ENCODE peak calls at places on chromosomes 16 and 17, in five cellular contexts. One of them, this sample, is unnamed.

GRCh38 chr17:43338886-43339516 is 59.8 kb upstream of the ARL4D start:
- DNase-seq in foreskin melanocyte: peak
- DNase-seq in hypothalamus: peak
- DNase-seq in stimulated activated CD4-positive, alpha-beta T cell treated with anti-CD3 and anti-CD28 coated beads, Interleukin-12 subunit alpha, Interleukin-12 subunit beta, amount 100 ng/mL, for 24 hours: peak
- DNase-seq in GOT3: peak
- DNase-seq in this sample: no peak

GRCh38 chr17:73760186-73760758 is 116.0 kb upstream of the SDK2 start:
- DNase-seq in foreskin melanocyte: no peak
- DNase-seq in hypothalamus: no peak
- DNase-seq in stimulated activated CD4-positive, alpha-beta T cell treated with anti-CD3 and anti-CD28 coated beads, Interleukin-12 subunit alpha, Interleukin-12 subunit beta, amount 100 ng/mL, for 24 hours: no peak
- DNase-seq in GOT3: no peak
- DNase-seq in this sample: no peak

GRCh38 chr17:18025596-18026407 is 13.2 kb downstream of the ATPAF2 start:
- DNase-seq in foreskin melanocyte: peak
- DNase-seq in hypothalamus: no peak
- DNase-seq in stimulated activated CD4-positive, alpha-beta T cell treated with anti-CD3 and anti-CD28 coated beads, Interleukin-12 subunit alpha, Interleukin-12 subunit beta, amount 100 ng/mL, for 24 hours: no peak
- DNase-seq in GOT3: no peak
- DNase-seq in this sample: no peak

GRCh38 chr16:11312718-11313492 is 31.8 kb upstream of the PRM1 start:
- DNase-seq in foreskin melanocyte: peak
- DNase-seq in hypothalamus: no peak
- DNase-seq in stimulated activated CD4-positive, alpha-beta T cell treated with anti-CD3 and anti-CD28 coated beads, Interleukin-12 subunit alpha, Interleukin-12 subunit beta, amount 100 ng/mL, for 24 hours: no peak
- DNase-seq in GOT3: no peak
- DNase-seq in this sample: no peak

GRCh38 chr16:75420987-75421819 is 12.1 kb downstream of the CFDP1 start:
- DNase-seq in foreskin melanocyte: peak
- DNase-seq in hypothalamus: peak
- DNase-seq in stimulated activated CD4-positive, alpha-beta T cell treated with anti-CD3 and anti-CD28 coated beads, Interleukin-12 subunit alpha, Interleukin-12 subunit beta, amount 100 ng/mL, for 24 hours: peak
- DNase-seq in GOT3: no peak
- DNase-seq in this sample: no peak

GRCh38 chr17:81512984-81513668 is 527 bp upstream of the ACTG1 start:
- DNase-seq in foreskin melanocyte: peak
- DNase-seq in hypothalamus: no peak
- DNase-seq in stimulated activated CD4-positive, alpha-beta T cell treated with anti-CD3 and anti-CD28 coated beads, Interleukin-12 subunit alpha, Interleukin-12 subunit beta, amount 100 ng/mL, for 24 hours: no peak
- DNase-seq in GOT3: no peak
- DNase-seq in this sample: no peak

GRCh38 chr17:50192116-50192872 is 9.1 kb downstream of the COL1A1 start:
- DNase-seq in foreskin melanocyte: no peak
- DNase-seq in hypothalamus: no peak
- DNase-seq in stimulated activated CD4-positive, alpha-beta T cell treated with anti-CD3 and anti-CD28 coated beads, Interleukin-12 subunit alpha, Interleukin-12 subunit beta, amount 100 ng/mL, for 24 hours: no peak
- DNase-seq in GOT3: no peak
- DNase-seq in this sample: no peak

GRCh38 chr17:16482253-16482652 is 9.7 kb downstream of the LRRC75A start:
- DNase-seq in foreskin melanocyte: no peak
- DNase-seq in hypothalamus: no peak
- DNase-seq in stimulated activated CD4-positive, alpha-beta T cell treated with anti-CD3 and anti-CD28 coated beads, Interleukin-12 subunit alpha, Interleukin-12 subunit beta, amount 100 ng/mL, for 24 hours: no peak
- DNase-seq in GOT3: no peak
- DNase-seq in this sample: no peak

GRCh38 chr16:635573-636205 is 416 bp downstream of the METTL26 start:
- DNase-seq in foreskin melanocyte: no peak
- DNase-seq in hypothalamus: no peak
- DNase-seq in stimulated activated CD4-positive, alpha-beta T cell treated with anti-CD3 and anti-CD28 coated beads, Interleukin-12 subunit alpha, Interleukin-12 subunit beta, amount 100 ng/mL, for 24 hours: no peak
- DNase-seq in GOT3: no peak
- DNase-seq in this sample: no peak

GRCh38 chr17:47315451-47316266 is 8.1 kb upstream of the EFCAB13 start:
- DNase-seq in foreskin melanocyte: peak
- DNase-seq in hypothalamus: peak
- DNase-seq in stimulated activated CD4-positive, alpha-beta T cell treated with anti-CD3 and anti-CD28 coated beads, Interleukin-12 subunit alpha, Interleukin-12 subunit beta, amount 100 ng/mL, for 24 hours: no peak
- DNase-seq in GOT3: no peak
- DNase-seq in this sample: peak

GRCh38 chr17:78263063-78263735 is 31.8 kb downstream of the TMEM235 start:
- DNase-seq in foreskin melanocyte: no peak
- DNase-seq in hypothalamus: no peak
- DNase-seq in stimulated activated CD4-positive, alpha-beta T cell treated with anti-CD3 and anti-CD28 coated beads, Interleukin-12 subunit alpha, Interleukin-12 subunit beta, amount 100 ng/mL, for 24 hours: no peak
- DNase-seq in GOT3: no peak
- DNase-seq in this sample: no peak

GRCh38 chr17:36867716-36868115 is 69.6 kb upstream of the LHX1 start:
- DNase-seq in foreskin melanocyte: no peak
- DNase-seq in hypothalamus: no peak
- DNase-seq in stimulated activated CD4-positive, alpha-beta T cell treated with anti-CD3 and anti-CD28 coated beads, Interleukin-12 subunit alpha, Interleukin-12 subunit beta, amount 100 ng/mL, for 24 hours: no peak
- DNase-seq in GOT3: no peak
- DNase-seq in this sample: no peak

GRCh38 chr17:7932483-7932891 is 481 bp downstream of the CNTROB start:
- DNase-seq in foreskin melanocyte: no peak
- DNase-seq in hypothalamus: peak
- DNase-seq in stimulated activated CD4-positive, alpha-beta T cell treated with anti-CD3 and anti-CD28 coated beads, Interleukin-12 subunit alpha, Interleukin-12 subunit beta, amount 100 ng/mL, for 24 hours: no peak
- DNase-seq in GOT3: no peak
- DNase-seq in this sample: no peak

GRCh38 chr17:58968662-58969061 is 138.0 kb downstream of the TRIM37 start:
- DNase-seq in foreskin melanocyte: peak
- DNase-seq in hypothalamus: no peak
- DNase-seq in stimulated activated CD4-positive, alpha-beta T cell treated with anti-CD3 and anti-CD28 coated beads, Interleukin-12 subunit alpha, Interleukin-12 subunit beta, amount 100 ng/mL, for 24 hours: no peak
- DNase-seq in GOT3: no peak
- DNase-seq in this sample: no peak

GRCh38 chr17:39716879-39717536 is 13.3 kb downstream of the MIEN1 start:
- DNase-seq in foreskin melanocyte: no peak
- DNase-seq in hypothalamus: no peak
- DNase-seq in stimulated activated CD4-positive, alpha-beta T cell treated with anti-CD3 and anti-CD28 coated beads, Interleukin-12 subunit alpha, Interleukin-12 subunit beta, amount 100 ng/mL, for 24 hours: no peak
- DNase-seq in GOT3: no peak
- DNase-seq in this sample: no peak

GRCh38 chr17:34220776-34221390 is 34.2 kb upstream of the CCL2 start:
- DNase-seq in foreskin melanocyte: no peak
- DNase-seq in hypothalamus: no peak
- DNase-seq in stimulated activated CD4-positive, alpha-beta T cell treated with anti-CD3 and anti-CD28 coated beads, Interleukin-12 subunit alpha, Interleukin-12 subunit beta, amount 100 ng/mL, for 24 hours: no peak
- DNase-seq in GOT3: no peak
- DNase-seq in this sample: no peak

This sample was measured in brain pericyte.